ENCODE peak calls at places on chromosomes 4 and X, in six cellular contexts. One of them, this sample, is unnamed.

GRCh38 chrX:72021975-72022374 is 109.7 kb downstream of the RTL5 start:
- DNase-seq in endodermal cell: peak; percentile 73
- DNase-seq in IMR-90: no peak
- DNase-seq in aorta: no peak
- DNase-seq in sigmoid colon: no peak
- DNase-seq in mammary epithelial cell: no peak
- DNase-seq in this sample: peak; percentile 61

GRCh38 chr4:44679060-44679459 is 840 bp downstream of the GUF1 start:
- DNase-seq in endodermal cell: no peak
- DNase-seq in IMR-90: no peak
- DNase-seq in aorta: no peak
- DNase-seq in sigmoid colon: no peak
- DNase-seq in mammary epithelial cell: no peak
- DNase-seq in this sample: no peak

GRCh38 chr4:56302775-56303174 is 84.5 kb downstream of the AASDH start:
- DNase-seq in endodermal cell: no peak
- DNase-seq in IMR-90: peak; percentile 3
- DNase-seq in aorta: no peak
- DNase-seq in sigmoid colon: no peak
- DNase-seq in mammary epithelial cell: no peak
- DNase-seq in this sample: no peak

GRCh38 chrX:9312922-9313867 is 151.7 kb upstream of the TBL1X start:
- DNase-seq in endodermal cell: peak; percentile 78
- DNase-seq in IMR-90: no peak
- DNase-seq in aorta: peak; percentile 62
- DNase-seq in sigmoid colon: no peak
- DNase-seq in mammary epithelial cell: no peak
- DNase-seq in this sample: no peak

GRCh38 chrX:9593756-9594155 is 128.9 kb downstream of the TBL1X start:
- DNase-seq in endodermal cell: no peak
- DNase-seq in IMR-90: no peak
- DNase-seq in aorta: no peak
- DNase-seq in sigmoid colon: no peak
- DNase-seq in mammary epithelial cell: no peak
- DNase-seq in this sample: no peak

GRCh38 chr4:27861381-27861787 is 1000.7 kb downstream of the STIM2 start:
- DNase-seq in endodermal cell: peak; percentile 81
- DNase-seq in IMR-90: peak; percentile 47
- DNase-seq in aorta: no peak
- DNase-seq in sigmoid colon: no peak
- DNase-seq in mammary epithelial cell: peak; percentile 63
- DNase-seq in this sample: peak; percentile 59

GRCh38 chrX:46461653-46462191 is 83.5 kb downstream of the ZNF674 start:
- DNase-seq in endodermal cell: no peak
- DNase-seq in IMR-90: no peak
- DNase-seq in aorta: no peak
- DNase-seq in sigmoid colon: no peak
- DNase-seq in mammary epithelial cell: no peak
- DNase-seq in this sample: no peak

GRCh38 chr4:41507292-41507933 is 30.5 kb upstream of the LIMCH1 start:
- DNase-seq in endodermal cell: no peak
- DNase-seq in IMR-90: no peak
- DNase-seq in aorta: no peak
- DNase-seq in sigmoid colon: no peak
- DNase-seq in mammary epithelial cell: no peak
- DNase-seq in this sample: no peak

GRCh38 chr4:138659041-138659565 is 356.5 kb upstream of the NOCT start:
- DNase-seq in endodermal cell: peak; percentile 78
- DNase-seq in IMR-90: no peak
- DNase-seq in aorta: no peak
- DNase-seq in sigmoid colon: no peak
- DNase-seq in mammary epithelial cell: no peak
- DNase-seq in this sample: no peak

GRCh38 chr4:163167333-163167626 is 590 bp upstream of the NAF1 start:
- DNase-seq in endodermal cell: no peak
- DNase-seq in IMR-90: peak; percentile 23
- DNase-seq in aorta: no peak
- DNase-seq in sigmoid colon: no peak
- DNase-seq in mammary epithelial cell: no peak
- DNase-seq in this sample: no peak

GRCh38 chr4:2064276-2064991 is 5.3 kb downstream of the NAT8L start:
- DNase-seq in endodermal cell: peak; percentile 44
- DNase-seq in IMR-90: no peak
- DNase-seq in aorta: peak; percentile 37
- DNase-seq in sigmoid colon: no peak
- DNase-seq in mammary epithelial cell: no peak
- DNase-seq in this sample: no peak

GRCh38 chr4:15479089-15479912 is 9.6 kb downstream of the CC2D2A start:
- DNase-seq in endodermal cell: peak; percentile 94
- DNase-seq in IMR-90: peak; percentile 89
- DNase-seq in aorta: peak; percentile 64
- DNase-seq in sigmoid colon: peak; percentile 78
- DNase-seq in mammary epithelial cell: peak; percentile 76
- DNase-seq in this sample: peak; percentile 91

GRCh38 chr4:159298502-159298901 is 195.6 kb downstream of the RAPGEF2 start:
- DNase-seq in endodermal cell: no peak
- DNase-seq in IMR-90: peak; percentile 59
- DNase-seq in aorta: no peak
- DNase-seq in sigmoid colon: no peak
- DNase-seq in mammary epithelial cell: peak; percentile 84
- DNase-seq in this sample: no peak

GRCh38 chr4:94208918-94209317 is 1.3 kb downstream of the SMARCAD1 start:
- DNase-seq in endodermal cell: no peak
- DNase-seq in IMR-90: no peak
- DNase-seq in aorta: no peak
- DNase-seq in sigmoid colon: no peak
- DNase-seq in mammary epithelial cell: no peak
- DNase-seq in this sample: no peak
- H3K4me3 ChIP-seq in endodermal cell: peak overlapping the region; percentile 98
- H3K4me3 ChIP-seq in IMR-90: peak overlapping the region; percentile 69
- H3K4me3 ChIP-seq in aorta: peak overlapping the region; percentile 82
- H3K4me3 ChIP-seq in sigmoid colon: peak overlapping the region; percentile 80
- H3K4me3 ChIP-seq in mammary epithelial cell: no peak overlapping the region
- H3K4me3 ChIP-seq in this sample: peak overlapping the region; percentile 69

DNA sequence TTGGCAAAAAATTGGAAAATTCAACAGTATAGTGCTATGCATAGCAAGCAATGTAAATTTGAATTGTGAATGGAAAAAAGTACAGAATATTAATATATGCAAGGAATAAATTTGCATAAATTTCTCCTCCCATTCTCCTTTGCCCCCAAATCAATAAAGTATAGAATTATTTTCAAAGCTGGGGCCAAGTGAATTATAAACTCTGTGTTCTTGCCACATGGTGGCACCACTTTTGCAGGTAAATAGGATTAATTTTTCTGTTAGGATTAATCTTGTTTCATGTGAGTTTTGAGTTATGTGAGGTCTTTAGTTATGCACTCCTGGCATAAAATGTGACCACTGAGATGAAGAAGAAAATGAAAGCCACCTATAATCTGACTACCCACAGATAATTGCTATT is 19.9 kb downstream of the COPS4 start:
- DNase-seq in endodermal cell: no peak
- DNase-seq in IMR-90: peak; percentile 15
- DNase-seq in aorta: no peak
- DNase-seq in sigmoid colon: no peak
- DNase-seq in mammary epithelial cell: no peak
- DNase-seq in this sample: no peak
- H3K36me3 ChIP-seq in endodermal cell: peaks cover 39% of the 10 kb centered on the region
- H3K36me3 ChIP-seq in IMR-90: peaks cover 19% of the 10 kb centered on the region
- H3K36me3 ChIP-seq in aorta: peaks cover 7% of the 10 kb centered on the region
- H3K36me3 ChIP-seq in sigmoid colon: peaks cover 76% of the 10 kb centered on the region
- H3K36me3 ChIP-seq in mammary epithelial cell: peaks cover 6% of the 10 kb centered on the region
- H3K36me3 ChIP-seq in this sample: peaks cover 10% of the 10 kb centered on the region

GRCh38 chr4:84917869-84918600 is 48.5 kb downstream of the WDFY3 start:
- DNase-seq in endodermal cell: no peak
- DNase-seq in IMR-90: no peak
- DNase-seq in aorta: no peak
- DNase-seq in sigmoid colon: no peak
- DNase-seq in mammary epithelial cell: no peak
- DNase-seq in this sample: no peak
- H3K4me3 ChIP-seq in endodermal cell: no peak overlapping the region
- H3K4me3 ChIP-seq in IMR-90: no peak overlapping the region
- H3K4me3 ChIP-seq in aorta: no peak overlapping the region
- H3K4me3 ChIP-seq in sigmoid colon: no peak overlapping the region
- H3K4me3 ChIP-seq in mammary epithelial cell: no peak overlapping the region
- H3K4me3 ChIP-seq in this sample: no peak overlapping the region

GRCh38 chr4:147233-147632 is 22.9 kb downstream of the ZNF718 start:
- DNase-seq in endodermal cell: no peak
- DNase-seq in IMR-90: no peak
- DNase-seq in aorta: no peak
- DNase-seq in sigmoid colon: no peak
- DNase-seq in mammary epithelial cell: no peak
- DNase-seq in this sample: no peak

DNA sequence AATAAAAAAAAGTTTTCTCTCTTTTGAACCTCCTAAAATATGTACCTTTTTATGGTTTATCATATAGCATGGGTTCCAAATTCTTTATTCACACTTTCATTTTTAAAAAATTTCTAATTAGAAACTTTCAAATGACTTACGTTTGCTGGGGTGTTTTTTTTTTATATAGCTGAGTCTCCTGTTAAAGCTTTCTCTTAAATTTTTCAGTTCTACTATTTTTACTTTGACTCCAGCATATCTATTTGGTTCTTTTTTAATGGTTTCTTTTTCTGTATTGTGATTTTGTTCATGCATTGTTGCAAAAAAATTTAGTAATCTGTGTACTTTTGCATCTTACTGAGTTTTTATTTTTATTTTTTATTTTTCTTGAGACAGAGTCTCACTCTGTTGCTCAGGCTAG is 22.3 kb downstream of the ZNF718 start:
- DNase-seq in endodermal cell: no peak
- DNase-seq in IMR-90: no peak
- DNase-seq in aorta: no peak
- DNase-seq in sigmoid colon: no peak
- DNase-seq in mammary epithelial cell: no peak
- DNase-seq in this sample: no peak
- H3K36me3 ChIP-seq in endodermal cell: peaks cover 93% of the 10 kb centered on the region
- H3K36me3 ChIP-seq in IMR-90: peaks cover 10% of the 10 kb centered on the region
- H3K36me3 ChIP-seq in aorta: peaks cover 7% of the 10 kb centered on the region
- H3K36me3 ChIP-seq in sigmoid colon: peaks cover 61% of the 10 kb centered on the region
- H3K36me3 ChIP-seq in mammary epithelial cell: peaks cover 6% of the 10 kb centered on the region
- H3K36me3 ChIP-seq in this sample: peaks cover 8% of the 10 kb centered on the region

DNA sequence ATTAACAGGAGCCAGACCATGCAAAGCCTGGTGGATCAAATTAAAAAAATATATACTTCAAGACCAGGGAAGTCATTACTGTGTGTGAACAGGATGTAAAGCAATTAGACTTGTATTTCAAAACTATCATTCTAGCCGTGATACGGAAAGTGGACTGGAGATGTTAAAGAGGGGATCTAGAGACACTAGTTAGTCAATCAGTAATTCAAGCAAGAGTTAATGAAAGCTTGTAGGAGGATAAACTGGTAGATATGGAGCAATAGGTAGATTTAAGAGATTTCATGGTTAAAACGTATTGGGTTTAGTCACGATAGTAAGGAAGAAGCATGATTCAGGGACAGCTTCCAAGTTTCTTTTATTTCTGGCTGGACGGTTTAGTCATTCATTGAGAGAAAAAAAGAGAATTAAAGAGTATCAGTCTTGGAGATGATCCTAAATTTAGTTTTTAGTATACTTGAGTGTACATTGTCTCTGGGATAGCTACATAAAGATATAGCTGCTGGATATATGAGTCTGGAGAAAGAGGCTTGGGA is 3.9 kb downstream of the MAD2L1 start:
- DNase-seq in endodermal cell: no peak
- DNase-seq in IMR-90: peak; percentile 53
- DNase-seq in aorta: no peak
- DNase-seq in sigmoid colon: no peak
- DNase-seq in mammary epithelial cell: no peak
- DNase-seq in this sample: no peak
- H3K4me3 ChIP-seq in endodermal cell: peak overlapping the region; percentile 22
- H3K4me3 ChIP-seq in IMR-90: no peak overlapping the region
- H3K4me3 ChIP-seq in aorta: no peak overlapping the region
- H3K4me3 ChIP-seq in sigmoid colon: no peak overlapping the region
- H3K4me3 ChIP-seq in mammary epithelial cell: no peak overlapping the region
- H3K4me3 ChIP-seq in this sample: no peak overlapping the region